ENCODE peak calls at places on chromosome 17, in ten cellular contexts. G is DND-41, B is astrocyte of the spinal cord, M is lower lobe of right lung, O is stomach, Y is body of pancreas, D is tibial nerve, L is uterus, F is hepatocyte, A is progenitor cell of endocrine pancreas. N is an unnamed sample.

GRCh38 chr17:49498037-49498615 is 3.0 kb downstream of the NGFR start:
- DNase-seq in A (no peak), G (no peak), L (no peak), D (peak; percentile 17), Y (no peak), O (no peak), M (no peak), F (no peak), B (no peak), N (no peak)

GRCh38 chr17:62902573-62903229 is 63.3 kb upstream of the TANC2 start:
- DNase-seq in G (no peak), O (no peak), Y (no peak), A (no peak), B (no peak), L (no peak), F (no peak), M (no peak), D (no peak), N (no peak)

GRCh38 chr17:74730491-74731346 is 6.3 kb upstream of the RAB37 start:
- DNase-seq in Y (peak; percentile 45), F (no peak), O (no peak), D (no peak), L (no peak), M (no peak), A (no peak), G (no peak), B (no peak), N (no peak)

GRCh38 chr17:2025622-2026309 is 632 bp upstream of the RTN4RL1 start:
- DNase-seq in A (peak; percentile 64), D (peak; percentile 77), F (peak; percentile 86), B (peak; percentile 43), L (peak; percentile 65), G (peak; percentile 35), Y (peak; percentile 85), O (peak; percentile 81), M (peak; percentile 78), N (peak; percentile 74)

GRCh38 chr17:5500804-5501391 is 14.5 kb downstream of the MIS12 start:
- DNase-seq in A (peak; percentile 88), Y (peak; percentile 70), B (peak; percentile 88), O (peak; percentile 58), M (peak; percentile 69), F (peak; percentile 97), D (peak; percentile 19), L (peak; percentile 88), G (peak; percentile 90), N (peak; percentile 47)

GRCh38 chr17:733743-734142 is 1.3 kb downstream of the TLCD3A start:
- DNase-seq in A (no peak), Y (no peak), F (no peak), M (no peak), D (no peak), G (no peak), O (no peak), L (no peak), B (no peak), N (no peak)

GRCh38 chr17:31418773-31419350 is 27.4 kb downstream of the RAB11FIP4 start:
- DNase-seq in O (no peak), M (no peak), B (no peak), G (no peak), L (no peak), D (no peak), F (no peak), A (no peak), Y (no peak), N (no peak)

GRCh38 chr17:17114592-17115225 is 72.5 kb downstream of the MPRIP start:
- DNase-seq in G (no peak), O (no peak), F (no peak), L (no peak), B (no peak), Y (no peak), A (no peak), D (no peak), M (no peak), N (no peak)

GRCh38 chr17:27861979-27862378 is 31.2 kb downstream of the LYRM9 start:
- DNase-seq in L (no peak), D (no peak), B (no peak), A (no peak), F (peak; percentile 70), M (no peak), Y (no peak), O (no peak), G (no peak), N (no peak)

GRCh38 chr17:339193-340061 is 13.2 kb downstream of the RPH3AL start:
- DNase-seq in G (no peak), D (no peak), Y (peak; percentile 92), O (peak; percentile 59), M (no peak), B (no peak), L (no peak), F (no peak), A (no peak), N (no peak)

GRCh38 chr17:64148699-64149098 is 18.8 kb upstream of the ERN1 start:
- DNase-seq in L (no peak), Y (peak; percentile 58), A (no peak), F (no peak), O (peak; percentile 41), G (peak; percentile 19), B (no peak), D (no peak), M (no peak), N (no peak)

GRCh38 chr17:64152428-64153125 is 22.6 kb upstream of the ERN1 start:
- DNase-seq in M (no peak), D (no peak), F (no peak), G (no peak), Y (no peak), B (no peak), A (no peak), L (no peak), O (no peak), N (no peak)

GRCh38 chr17:64149196-64149595 is 19.3 kb upstream of the ERN1 start:
- DNase-seq in O (no peak), L (no peak), M (no peak), Y (no peak), A (no peak), F (no peak), D (no peak), G (no peak), B (no peak), N (no peak)

GRCh38 chr17:64151016-64151368 is 21.0 kb upstream of the ERN1 start:
- DNase-seq in O (no peak), G (no peak), B (no peak), D (no peak), F (no peak), M (no peak), A (no peak), L (no peak), Y (no peak), N (no peak)

GRCh38 chr17:64150237-64151015 is 20.5 kb upstream of the ERN1 start:
- DNase-seq in L (no peak), G (no peak), Y (peak; percentile 91), B (no peak), D (peak; percentile 40), A (no peak), O (peak; percentile 77), F (peak; percentile 54), M (peak; percentile 70), N (no peak)
- TF ChIP-seq CTCF in L (no peak), G (no peak), Y (no peak), B (no peak), D (no peak), A (no peak), O (no peak), F (no peak), M (no peak), N (no peak)

GRCh38 chr17:6651483-6652452 is at the start of the genes C17orf100 and MED31:
- DNase-seq in G (peak; percentile 94), M (peak; percentile 96), A (peak; percentile 93), D (peak; percentile 90), O (peak; percentile 97), L (peak; percentile 92), F (peak; percentile 97), Y (peak; percentile 97), B (peak; percentile 90), N (peak; percentile 95)

GRCh38 chr17:6642592-6642991 is 1.7 kb downstream of the TXNDC17 start:
- DNase-seq in F (no peak), B (no peak), D (no peak), M (no peak), Y (no peak), A (no peak), L (no peak), O (no peak), G (no peak), N (no peak)

GRCh38 chr17:6643460-6644125 is 2.7 kb downstream of the TXNDC17 start:
- DNase-seq in F (no peak), B (peak; percentile 65), O (no peak), Y (no peak), G (no peak), M (no peak), A (no peak), L (no peak), D (no peak), N (no peak)

GRCh38 chr17:6648181-6648580 is 3.2 kb downstream of the MED31 start:
- DNase-seq in M (no peak), L (no peak), Y (no peak), F (no peak), G (no peak), A (no peak), O (no peak), D (no peak), B (no peak), N (no peak)
- TF ChIP-seq CTCF in M (no peak), L (no peak), Y (no peak), F (no peak), G (peak; percentile 51), A (no peak), O (no peak), D (no peak), B (peak; percentile 32), N (no peak)

GRCh38 chr17:68511671-68512246 is 471 bp upstream of the PRKAR1A start:
- DNase-seq in O (peak; percentile 69), Y (peak; percentile 76), A (peak; percentile 62), B (peak; percentile 77), G (peak; percentile 74), F (peak; percentile 93), M (peak; percentile 83), L (peak; percentile 89), D (peak; percentile 69), N (peak; percentile 78)
- TF ChIP-seq CTCF in O (no peak), Y (no peak), A (no peak), B (no peak), G (no peak), F (peak; percentile 21), M (no peak), L (no peak), D (no peak), N (no peak)

DNA sequence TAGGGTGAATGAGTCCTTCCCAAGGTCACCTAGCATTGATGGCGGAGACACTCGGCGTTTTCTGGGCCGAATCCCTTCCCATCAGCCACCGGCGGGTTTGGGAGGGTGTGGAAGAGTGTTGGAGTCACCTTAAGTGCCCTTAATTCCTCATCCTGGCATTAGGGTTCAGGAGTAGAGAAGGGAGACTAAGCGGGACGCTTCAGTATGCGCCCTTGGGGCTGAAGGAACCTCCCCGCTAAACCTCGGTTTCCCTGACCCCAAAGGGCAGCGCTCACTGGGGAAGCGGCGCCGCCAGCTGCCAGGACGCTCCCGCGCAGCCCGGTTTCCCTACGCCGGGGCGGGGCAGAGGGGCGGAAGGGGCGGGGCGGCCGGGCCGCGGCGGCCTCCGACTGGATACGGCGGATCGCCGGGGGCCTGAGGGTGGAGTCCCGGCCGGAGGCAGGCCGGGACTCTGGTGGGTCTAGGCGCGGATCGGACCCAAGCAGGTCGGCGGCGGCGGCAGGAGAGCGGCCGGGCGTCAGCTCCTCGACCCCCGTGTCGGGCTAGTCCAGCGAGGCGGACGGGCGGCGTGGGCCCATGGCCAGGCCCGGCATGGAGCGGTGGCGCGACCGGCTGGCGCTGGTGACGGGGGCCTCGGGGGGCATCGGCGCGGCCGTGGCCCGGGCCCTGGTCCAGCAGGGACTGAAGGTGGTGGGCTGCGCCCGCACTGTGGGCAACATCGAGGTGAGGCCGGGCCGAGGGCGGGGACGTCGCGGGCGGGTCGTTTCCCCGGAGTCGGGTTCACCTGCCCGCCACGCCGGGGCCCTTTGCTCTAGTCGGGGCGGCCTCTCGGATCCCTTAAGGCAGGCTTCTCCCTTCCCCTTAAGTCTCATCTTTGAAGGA is at the start of gene DHRS11:
- DNase-seq in M (peak; percentile 89), A (peak; percentile 72), D (peak; percentile 68), G (peak; percentile 83), Y (peak; percentile 90), F (peak; percentile 92), B (peak; percentile 73), L (peak; percentile 72), O (peak; percentile 89), N (peak; percentile 99)
- TF ChIP-seq CTCF in M (no peak), A (no peak), D (no peak), G (peak; percentile 24), Y (no peak), F (no peak), B (no peak), L (no peak), O (no peak), N (peak; percentile 1)